ENCODE peak calls at places on chromosomes 6 and 20, in six cellular contexts. F, B, D, U, S and K are unnamed samples.
A peak's percentile ranks its signal among the peaks of the same experiment; 100 is the strongest.

GRCh38 chr6:28282923-28283322 is 1.6 kb downstream of the PGBD1 start:
- DNase-seq in B (no peak), D (no peak), U (no peak), F (no peak), S (no peak), K (no peak)

GRCh38 chr6:41462980-41463930 is 82.9 kb upstream of the FOXP4 start:
- DNase-seq in F (no peak), S (peak; percentile 61), D (no peak), B (peak; percentile 88), U (peak; percentile 74), K (peak; percentile 73)

GRCh38 chr6:126118934-126119333 is 132.6 kb downstream of the TRMT11 start:
- DNase-seq in F (no peak), U (no peak), B (no peak), D (no peak), S (no peak), K (no peak)

GRCh38 chr6:159984268-159984786 is 15.4 kb downstream of the IGF2R start:
- DNase-seq in D (no peak), B (no peak), U (no peak), S (no peak), F (no peak), K (no peak)

GRCh38 chr6:85672623-85673022 is 29.9 kb upstream of the SYNCRIP start:
- DNase-seq in S (no peak), B (no peak), F (no peak), D (no peak), U (no peak), K (no peak)

GRCh38 chr6:104718672-104719071 is 141.0 kb downstream of the HACE1 start:
- DNase-seq in D (no peak), U (no peak), F (no peak), S (no peak), B (no peak), K (no peak)

GRCh38 chr6:71082033-71082620 is 125.3 kb upstream of the B3GAT2 start:
- DNase-seq in F (no peak), B (no peak), D (no peak), S (no peak), U (no peak), K (no peak)

GRCh38 chr6:154931741-154932424 is 63.2 kb upstream of the TIAM2 start:
- DNase-seq in D (no peak), S (no peak), B (no peak), U (no peak), F (no peak), K (no peak)

GRCh38 chr6:118606858-118607257 is 44.5 kb downstream of the CEP85L start:
- DNase-seq in D (no peak), F (no peak), S (no peak), U (no peak), B (no peak), K (no peak)

GRCh38 chr6:27275025-27275956 is 27.8 kb downstream of the PRSS16 start:
- DNase-seq in B (no peak), D (no peak), S (no peak), U (no peak), F (no peak), K (no peak)

GRCh38 chr6:106731843-106732160 is 102.4 kb downstream of the QRSL1 start:
- DNase-seq in F (no peak), S (no peak), U (no peak), B (no peak), D (no peak), K (no peak)

GRCh38 chr20:40960521-40960956 is 68.1 kb upstream of the TOP1 start:
- DNase-seq in F (no peak), U (peak; percentile 61), B (no peak), D (no peak), S (no peak), K (no peak)

GRCh38 chr6:1391692-1392309 is 2.4 kb downstream of the FOXF2 start:
- DNase-seq in U (no peak), F (no peak), B (no peak), D (no peak), S (no peak), K (no peak)

GRCh38 chr6:123518441-123519190 is 118.1 kb downstream of the TRDN start:
- DNase-seq in S (no peak), D (no peak), B (no peak), U (peak; percentile 27), F (no peak), K (no peak)

GRCh38 chr6:153976921-153977693 is 61.9 kb upstream of the OPRM1 start:
- DNase-seq in D (peak; percentile 14), S (no peak), U (peak; percentile 19), B (no peak), F (no peak), K (no peak)

GRCh38 chr20:7540923-7541322 is 399.3 kb downstream of the HAO1 start:
- DNase-seq in F (no peak), D (no peak), B (no peak), S (no peak), U (no peak), K (no peak)

GRCh38 chr6:111714403-111715270 is 109.0 kb upstream of the TRAF3IP2 start:
- DNase-seq in S (no peak), B (no peak), F (no peak), U (no peak), D (no peak), K (no peak)

GRCh38 chr6:167532410-167533294 is 207.8 kb downstream of the TTLL2 start:
- DNase-seq in B (no peak), U (no peak), S (no peak), F (no peak), D (no peak), K (no peak)

GRCh38 chr6:117840541-117840983 is 66.5 kb upstream of the SLC35F1 start:
- DNase-seq in S (no peak), F (peak; percentile 14), U (no peak), D (peak; percentile 25), B (no peak), K (no peak)

GRCh38 chr20:16500197-16500596 is 73.1 kb downstream of the KIF16B start:
- DNase-seq in B (no peak), D (no peak), S (no peak), U (no peak), F (no peak), K (no peak)

GRCh38 chr6:85670573-85670972 is 27.9 kb upstream of the SYNCRIP start:
- DNase-seq in D (no peak), U (peak; percentile 19), S (no peak), B (no peak), F (no peak), K (no peak)

GRCh38 chr20:2754426-2754825 is 46.0 kb downstream of the CPXM1 start:
- DNase-seq in F (no peak), D (no peak), B (no peak), U (no peak), S (no peak), K (no peak)

GRCh38 chr6:144055121-144055931 is 40.0 kb downstream of the SF3B5 start:
- DNase-seq in B (no peak), U (no peak), D (no peak), F (no peak), S (no peak), K (no peak)

GRCh38 chr6:144510859-144511258 is 225.7 kb downstream of the UTRN start:
- DNase-seq in S (no peak), F (no peak), D (no peak), U (no peak), B (no peak), K (no peak)

GRCh38 chr20:56433880-56434255 is 21.8 kb downstream of the CASS4 start:
- DNase-seq in U (no peak), F (no peak), B (no peak), S (no peak), D (no peak), K (no peak)

GRCh38 chr6:56037587-56037986 is 162.2 kb upstream of the BMP5 start:
- DNase-seq in S (no peak), D (no peak), U (no peak), B (no peak), F (no peak), K (no peak)

GRCh38 chr6:12327391-12327790 is 37.2 kb downstream of the EDN1 start:
- DNase-seq in D (no peak), F (no peak), U (no peak), S (no peak), B (no peak), K (no peak)

GRCh38 chr20:37377346-37378081 is 31.6 kb downstream of the SRC start:
- DNase-seq in B (peak; percentile 30), F (no peak), S (no peak), D (no peak), U (no peak), K (no peak)